ENCODE peak calls at places on chromosomes 13 and 19, in six cellular contexts. E is K562, L is H1, R is SK-N-SH, D is GM12878, Z is HepG2. G is an unnamed sample.

GRCh38 chr19:5495792-5496191 is 40.6 kb downstream of the ZNRF4 start:
- DNase-seq in E (no peak), L (no peak), R (no peak), D (no peak), Z (no peak), G (no peak)

GRCh38 chr19:45834970-45835369 is 19.9 kb upstream of the RSPH6A start:
- DNase-seq in E (no peak), L (no peak), R (no peak), D (no peak), Z (no peak), G (no peak)

GRCh38 chr13:105587786-105588185 is 947.7 kb downstream of the EFNB2 start:
- DNase-seq in E (no peak), L (no peak), R (no peak), D (no peak), Z (no peak), G (no peak)

GRCh38 chr13:45873491-45874360 is 22.2 kb upstream of the SIAH3 start:
- DNase-seq in E (no peak), L (no peak), R (no peak), D (no peak), Z (peak), G (no peak)

GRCh38 chr13:84983321-84983720 is 815.9 kb downstream of the SLITRK6 start:
- DNase-seq in E (no peak), L (no peak), R (no peak), D (no peak), Z (no peak), G (no peak)

GRCh38 chr13:102838273-102838672 is 7.6 kb upstream of the ERCC5 start:
- DNase-seq in E (no peak), L (no peak), R (no peak), D (no peak), Z (no peak), G (no peak)

GRCh38 chr13:43908156-43909126 is 28.7 kb downstream of the LACC1 start:
- DNase-seq in E (peak), L (no peak), R (peak), D (no peak), Z (peak), G (no peak)

GRCh38 chr19:4971424-4971793 is 2.5 kb downstream of the KDM4B start:
- DNase-seq in E (peak), L (peak), R (peak), D (no peak), Z (peak), G (no peak)

GRCh38 chr13:48236528-48237353 is 3.7 kb downstream of the ITM2B start:
- DNase-seq in E (no peak), L (no peak), R (no peak), D (no peak), Z (no peak), G (peak)

GRCh38 chr19:58325623-58326022 is 1.2 kb upstream of the ZSCAN22 start:
- DNase-seq in E (no peak), L (no peak), R (no peak), D (no peak), Z (no peak), G (no peak)

DNA sequence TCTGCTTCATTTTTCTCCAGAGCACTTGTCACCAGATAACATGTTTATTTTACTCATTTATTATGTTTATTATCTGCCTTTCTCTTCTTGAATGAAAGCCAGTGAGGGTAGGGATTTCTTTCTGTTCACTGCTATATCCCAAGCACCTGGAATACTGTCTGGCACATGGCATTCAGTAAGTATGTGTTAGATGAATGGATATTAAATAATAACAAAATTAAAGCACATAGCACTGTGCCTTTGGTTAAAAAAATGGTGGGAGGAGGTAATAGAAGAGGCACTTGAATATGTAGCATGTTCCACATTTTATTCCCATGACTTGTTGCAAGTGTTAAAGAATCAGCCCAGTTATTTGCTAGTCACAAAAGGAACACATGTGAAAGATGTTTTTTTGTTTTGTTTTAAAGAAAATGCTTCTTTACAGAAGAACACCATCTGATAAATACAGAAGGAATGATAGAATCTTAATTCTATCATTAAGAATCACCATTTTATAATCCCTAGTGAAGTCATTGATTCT is 151.0 kb downstream of the DLEU7 start:
- DNase-seq in E (no peak), L (no peak), R (no peak), D (no peak), Z (no peak), G (no peak)
- TF ChIP-seq GABPA in E (no peak), L (no peak), R (no peak), D (no peak), Z (no peak), G (no peak)

GRCh38 chr13:39890537-39890936 is 235.1 kb downstream of the COG6 start:
- DNase-seq in E (peak), L (no peak), R (no peak), D (no peak), Z (no peak), G (no peak)

GRCh38 chr13:39893808-39894207 is 238.3 kb downstream of the COG6 start:
- DNase-seq in E (no peak), L (no peak), R (no peak), D (no peak), Z (no peak), G (no peak)

GRCh38 chr13:39895254-39895653 is 239.8 kb downstream of the COG6 start:
- DNase-seq in E (no peak), L (no peak), R (no peak), D (no peak), Z (no peak), G (no peak)

GRCh38 chr13:39894586-39894985 is 239.1 kb downstream of the COG6 start:
- DNase-seq in E (no peak), L (no peak), R (no peak), D (no peak), Z (no peak), G (no peak)

GRCh38 chr13:39892731-39893293 is 237.3 kb downstream of the COG6 start:
- DNase-seq in E (no peak), L (no peak), R (peak), D (no peak), Z (no peak), G (no peak)
- TF ChIP-seq GABPA in E (peak), L (no peak), R (peak), D (no peak), Z (no peak), G (no peak)

DNA sequence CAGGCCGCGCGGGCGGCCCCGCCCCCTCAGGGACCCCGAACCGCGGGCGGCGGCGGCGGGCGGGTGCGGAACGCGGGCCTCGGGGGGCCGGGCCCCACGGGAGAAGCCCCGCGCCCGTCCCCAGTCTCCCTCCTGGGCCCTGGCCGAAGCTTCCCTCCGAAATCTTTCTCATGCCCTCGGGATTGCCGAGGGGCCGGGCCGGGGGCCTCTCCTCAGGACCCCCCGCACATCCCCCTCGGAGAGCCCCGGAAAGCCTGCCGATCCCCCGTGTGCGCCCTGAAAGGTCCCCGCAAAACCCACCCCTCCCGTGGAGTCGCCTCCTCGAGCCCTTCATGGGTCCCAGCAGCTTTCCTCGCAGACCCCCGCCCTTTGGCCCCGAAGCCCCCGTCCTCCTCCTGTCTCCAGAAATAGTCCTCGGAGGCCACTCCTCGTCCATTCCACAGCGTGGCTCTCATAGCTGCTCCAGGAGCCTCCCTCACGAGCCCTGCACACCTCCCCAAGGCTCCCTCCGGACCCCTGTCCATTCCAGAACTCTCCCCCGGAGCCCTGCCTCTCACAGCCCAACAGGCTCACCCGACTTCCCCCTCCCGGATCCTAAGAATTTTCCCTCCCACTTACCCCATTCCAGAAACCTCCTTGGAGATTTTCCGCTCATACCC is 555 bp downstream of the SAMD4B start:
- DNase-seq in E (no peak), L (no peak), R (peak), D (no peak), Z (no peak), G (no peak)
- TF ChIP-seq GABPA in E (no peak), L (no peak), R (no peak), D (no peak), Z (no peak), G (no peak)

GRCh38 chr13:49367640-49368431 is 76.0 kb downstream of the CAB39L start:
- DNase-seq in E (no peak), L (no peak), R (no peak), D (no peak), Z (no peak), G (no peak)

GRCh38 chr13:49368688-49369087 is 75.2 kb downstream of the CAB39L start:
- DNase-seq in E (no peak), L (no peak), R (no peak), D (no peak), Z (no peak), G (no peak)

GRCh38 chr13:49369876-49370275 is 74.0 kb downstream of the CAB39L start:
- DNase-seq in E (no peak), L (no peak), R (no peak), D (no peak), Z (no peak), G (peak)

GRCh38 chr13:49371943-49372636 is 71.8 kb downstream of the CAB39L start:
- DNase-seq in E (no peak), L (no peak), R (no peak), D (no peak), Z (peak), G (no peak)

DNA sequence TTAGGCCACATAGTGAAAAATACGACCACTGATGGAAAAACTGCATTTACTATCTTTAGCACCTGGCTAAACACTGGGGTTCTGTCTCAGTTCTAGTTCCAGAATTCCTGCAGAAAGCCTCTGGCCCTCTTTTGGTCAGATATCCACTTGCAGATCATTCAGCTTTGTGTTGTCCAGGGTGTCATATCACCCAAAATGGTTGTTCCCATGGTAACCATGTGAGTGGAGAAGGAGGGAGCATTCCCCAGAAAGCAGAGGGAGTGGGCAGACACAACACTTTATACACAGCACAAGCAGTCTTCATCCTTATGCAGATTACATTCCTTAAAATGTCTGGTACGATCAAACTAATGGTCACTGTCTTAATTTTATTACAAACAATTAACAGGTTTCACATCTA is 73.5 kb downstream of the CAB39L start:
- DNase-seq in E (no peak), L (no peak), R (peak), D (no peak), Z (no peak), G (no peak)
- TF ChIP-seq GABPA in E (no peak), L (no peak), R (no peak), D (no peak), Z (no peak), G (no peak)

GRCh38 chr13:83731113-83731512 is 151.2 kb downstream of the SLITRK1 start:
- DNase-seq in E (no peak), L (no peak), R (no peak), D (no peak), Z (no peak), G (no peak)
- TF ChIP-seq GABPA in E (no peak), L (no peak), R (no peak), D (no peak), Z (no peak), G (no peak)

DNA sequence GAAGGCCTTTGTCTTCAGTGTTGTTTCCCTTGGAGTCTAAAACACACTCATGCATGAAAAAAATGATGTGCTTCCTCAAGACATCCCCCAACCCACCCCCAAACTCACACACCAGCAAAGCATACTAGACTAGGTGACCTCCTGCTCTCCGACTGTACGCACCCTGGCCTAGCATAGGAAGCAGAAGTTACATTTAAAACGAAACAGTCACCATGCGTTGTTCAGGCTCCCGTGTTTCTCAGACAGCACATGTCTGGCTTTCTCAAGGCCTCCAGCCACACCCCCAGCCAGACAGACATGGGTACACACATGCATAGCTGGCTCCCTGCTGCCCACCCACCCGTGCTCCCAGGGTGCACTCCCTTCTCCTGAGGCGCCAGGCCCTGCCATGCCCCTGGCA is 28.7 kb upstream of the C1QTNF9 start:
- DNase-seq in E (no peak), L (no peak), R (no peak), D (peak), Z (no peak), G (no peak)
- TF ChIP-seq GABPA in E (no peak), L (no peak), R (no peak), D (no peak), Z (no peak), G (no peak)

DNA sequence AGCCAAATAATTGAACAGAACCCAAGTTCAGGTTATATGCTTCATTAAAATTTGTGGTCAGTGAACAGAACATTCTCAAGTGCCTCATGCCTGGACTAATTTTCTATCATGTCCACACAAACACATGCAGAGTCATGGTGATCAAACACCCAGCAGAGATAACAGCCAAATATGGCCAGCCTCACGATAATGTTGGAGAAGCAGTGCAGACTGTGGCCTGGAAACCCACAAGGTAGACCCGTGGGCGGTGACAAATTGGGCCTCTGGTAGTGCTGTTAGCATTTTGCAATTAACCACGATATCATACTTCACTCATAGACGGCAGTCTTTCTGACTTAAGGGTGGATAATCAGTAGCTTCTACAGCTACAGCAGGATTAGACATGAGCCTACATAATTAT is 35.0 kb upstream of the VWA8 start:
- DNase-seq in E (peak), L (no peak), R (no peak), D (no peak), Z (peak), G (peak)
- TF ChIP-seq GABPA in E (no peak), L (no peak), R (no peak), D (no peak), Z (no peak), G (no peak)

DNA sequence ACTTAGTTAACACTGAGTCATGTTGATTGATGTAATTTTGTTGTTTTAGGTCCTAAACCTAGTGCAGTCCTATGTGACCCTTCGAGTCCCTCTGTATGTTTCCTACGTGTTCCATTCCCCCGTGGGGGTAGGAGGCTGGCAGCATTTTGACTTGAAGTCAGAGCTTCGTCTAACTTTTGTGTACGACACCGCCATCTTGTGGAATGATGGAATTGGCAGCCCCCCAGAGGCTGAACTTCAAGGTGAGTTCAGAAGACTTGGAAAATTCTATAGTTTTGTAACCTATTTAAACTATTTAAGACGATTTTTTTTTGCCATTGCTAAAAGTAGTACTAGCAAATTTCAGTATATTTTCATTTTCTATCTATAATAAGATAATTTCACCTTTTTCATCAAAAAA is 117.9 kb downstream of the STOML3 start:
- DNase-seq in E (peak), L (peak), R (peak), D (no peak), Z (peak), G (no peak)
- TF ChIP-seq GABPA in E (no peak), L (no peak), R (no peak), D (no peak), Z (no peak), G (no peak)